ENCODE peak calls at places on chromosomes 2 and 18, in four cellular contexts. One of them, this sample, is unnamed.

GRCh38 chr2:186059096-186059495 is 320.5 kb downstream of the FSIP2 start:
- DNase-seq in cardiac muscle cell: peak
- DNase-seq in left ventricle myocardium inferior: no peak
- DNase-seq in T-helper 9 cell: no peak
- DNase-seq in this sample: no peak

GRCh38 chr2:61670591-61671503 is 132.7 kb upstream of the XPO1 start:
- DNase-seq in cardiac muscle cell: peak
- DNase-seq in left ventricle myocardium inferior: peak
- DNase-seq in T-helper 9 cell: no peak
- DNase-seq in this sample: peak

GRCh38 chr2:127355407-127356008 is 32.3 kb downstream of the MAP3K2 start:
- DNase-seq in cardiac muscle cell: no peak
- DNase-seq in left ventricle myocardium inferior: no peak
- DNase-seq in T-helper 9 cell: no peak
- DNase-seq in this sample: no peak

GRCh38 chr18:3722662-3723433 is 272.9 kb downstream of the TGIF1 start:
- DNase-seq in cardiac muscle cell: no peak
- DNase-seq in left ventricle myocardium inferior: no peak
- DNase-seq in T-helper 9 cell: no peak
- DNase-seq in this sample: no peak

GRCh38 chr2:938181-939005 is 12.3 kb upstream of the SNTG2 start:
- DNase-seq in cardiac muscle cell: peak
- DNase-seq in left ventricle myocardium inferior: no peak
- DNase-seq in T-helper 9 cell: no peak
- DNase-seq in this sample: no peak

GRCh38 chr2:175205523-175205922 is 24.0 kb upstream of the ATP5MC3 start:
- DNase-seq in cardiac muscle cell: peak
- DNase-seq in left ventricle myocardium inferior: no peak
- DNase-seq in T-helper 9 cell: no peak
- DNase-seq in this sample: no peak

GRCh38 chr2:71463342-71463654 is 9.9 kb downstream of the DYSF start:
- DNase-seq in cardiac muscle cell: no peak
- DNase-seq in left ventricle myocardium inferior: no peak
- DNase-seq in T-helper 9 cell: no peak
- DNase-seq in this sample: no peak

GRCh38 chr2:100285691-100286090 is 36.6 kb downstream of the LONRF2 start:
- DNase-seq in cardiac muscle cell: peak
- DNase-seq in left ventricle myocardium inferior: no peak
- DNase-seq in T-helper 9 cell: no peak
- DNase-seq in this sample: no peak

GRCh38 chr2:44778671-44779476 is 162.6 kb upstream of the SIX3 start:
- DNase-seq in cardiac muscle cell: no peak
- DNase-seq in left ventricle myocardium inferior: no peak
- DNase-seq in T-helper 9 cell: no peak
- DNase-seq in this sample: no peak

GRCh38 chr18:10381516-10381915 is 72.9 kb upstream of the APCDD1 start:
- DNase-seq in cardiac muscle cell: no peak
- DNase-seq in left ventricle myocardium inferior: no peak
- DNase-seq in T-helper 9 cell: no peak
- DNase-seq in this sample: no peak

GRCh38 chr18:72468011-72468710 is 76.0 kb downstream of the CBLN2 start:
- DNase-seq in cardiac muscle cell: no peak
- DNase-seq in left ventricle myocardium inferior: no peak
- DNase-seq in T-helper 9 cell: no peak
- DNase-seq in this sample: no peak

GRCh38 chr2:158194229-158194628 is 92.6 kb downstream of the UPP2 start:
- DNase-seq in cardiac muscle cell: no peak
- DNase-seq in left ventricle myocardium inferior: no peak
- DNase-seq in T-helper 9 cell: no peak
- DNase-seq in this sample: no peak

GRCh38 chr2:68974251-68974650 is at the start of gene GKN1:
- DNase-seq in cardiac muscle cell: no peak
- DNase-seq in left ventricle myocardium inferior: no peak
- DNase-seq in T-helper 9 cell: no peak
- DNase-seq in this sample: no peak

GRCh38 chr2:6372317-6372903 is 493.3 kb downstream of the CMPK2 start:
- DNase-seq in cardiac muscle cell: no peak
- DNase-seq in left ventricle myocardium inferior: no peak
- DNase-seq in T-helper 9 cell: no peak
- DNase-seq in this sample: no peak

GRCh38 chr2:157743051-157743450 is 114.4 kb upstream of the ACVR1C start:
- DNase-seq in cardiac muscle cell: no peak
- DNase-seq in left ventricle myocardium inferior: no peak
- DNase-seq in T-helper 9 cell: no peak
- DNase-seq in this sample: no peak

GRCh38 chr18:526681-527080 is 26.2 kb upstream of the COLEC12 start:
- DNase-seq in cardiac muscle cell: peak
- DNase-seq in left ventricle myocardium inferior: no peak
- DNase-seq in T-helper 9 cell: no peak
- DNase-seq in this sample: no peak

GRCh38 chr2:120520929-120521912 is 175.3 kb downstream of the INHBB start:
- DNase-seq in cardiac muscle cell: peak
- DNase-seq in left ventricle myocardium inferior: no peak
- DNase-seq in T-helper 9 cell: no peak
- DNase-seq in this sample: no peak

GRCh38 chr2:192190474-192190873 is 4.3 kb downstream of the TMEFF2 start:
- DNase-seq in cardiac muscle cell: peak
- DNase-seq in left ventricle myocardium inferior: no peak
- DNase-seq in T-helper 9 cell: no peak
- DNase-seq in this sample: no peak

GRCh38 chr2:28949617-28950305 is 31.3 kb upstream of the TOGARAM2 start:
- DNase-seq in cardiac muscle cell: no peak
- DNase-seq in left ventricle myocardium inferior: no peak
- DNase-seq in T-helper 9 cell: no peak
- DNase-seq in this sample: no peak

GRCh38 chr2:201630577-201630976 is 12.7 kb downstream of the TMEM237 start:
- DNase-seq in cardiac muscle cell: no peak
- DNase-seq in left ventricle myocardium inferior: no peak
- DNase-seq in T-helper 9 cell: no peak
- DNase-seq in this sample: no peak

GRCh38 chr2:17821535-17822451 is 5.5 kb downstream of the MSGN1 start:
- DNase-seq in cardiac muscle cell: peak
- DNase-seq in left ventricle myocardium inferior: no peak
- DNase-seq in T-helper 9 cell: no peak
- DNase-seq in this sample: no peak

GRCh38 chr18:48668466-48669179 is 129.8 kb downstream of the CTIF start:
- DNase-seq in cardiac muscle cell: no peak
- DNase-seq in left ventricle myocardium inferior: no peak
- DNase-seq in T-helper 9 cell: no peak
- DNase-seq in this sample: no peak

GRCh38 chr2:28166956-28167355 is 225.7 kb upstream of the FOSL2 start:
- DNase-seq in cardiac muscle cell: peak
- DNase-seq in left ventricle myocardium inferior: no peak
- DNase-seq in T-helper 9 cell: no peak
- DNase-seq in this sample: no peak

GRCh38 chr18:47968006-47968676 is 37.7 kb upstream of the SMAD2 start:
- DNase-seq in cardiac muscle cell: peak
- DNase-seq in left ventricle myocardium inferior: no peak
- DNase-seq in T-helper 9 cell: no peak
- DNase-seq in this sample: no peak

GRCh38 chr18:50306944-50307343 is 19.5 kb upstream of the CXXC1 start:
- DNase-seq in cardiac muscle cell: peak
- DNase-seq in left ventricle myocardium inferior: no peak
- DNase-seq in T-helper 9 cell: no peak
- DNase-seq in this sample: no peak

GRCh38 chr2:55158111-55158814 is 73.8 kb downstream of the CLHC1 start:
- DNase-seq in cardiac muscle cell: no peak
- DNase-seq in left ventricle myocardium inferior: no peak
- DNase-seq in T-helper 9 cell: no peak
- DNase-seq in this sample: no peak

GRCh38 chr2:216017365-216017764 is 4.0 kb upstream of the MREG start:
- DNase-seq in cardiac muscle cell: no peak
- DNase-seq in left ventricle myocardium inferior: no peak
- DNase-seq in T-helper 9 cell: no peak
- DNase-seq in this sample: no peak

GRCh38 chr2:16239296-16239850 is 299.0 kb downstream of the MYCN start:
- DNase-seq in cardiac muscle cell: no peak
- DNase-seq in left ventricle myocardium inferior: no peak
- DNase-seq in T-helper 9 cell: no peak
- DNase-seq in this sample: no peak

GRCh38 chr2:54558188-54558975 is 102.3 kb downstream of the SPTBN1 start:
- DNase-seq in cardiac muscle cell: peak
- DNase-seq in left ventricle myocardium inferior: peak
- DNase-seq in T-helper 9 cell: peak
- DNase-seq in this sample: peak

GRCh38 chr18:22169889-22170420 is 566 bp downstream of the GATA6 start:
- DNase-seq in cardiac muscle cell: peak
- DNase-seq in left ventricle myocardium inferior: peak
- DNase-seq in T-helper 9 cell: no peak
- DNase-seq in this sample: peak

GRCh38 chr2:135984199-135985017 is 1.0 kb downstream of the DARS1 start:
- DNase-seq in cardiac muscle cell: no peak
- DNase-seq in left ventricle myocardium inferior: no peak
- DNase-seq in T-helper 9 cell: no peak
- DNase-seq in this sample: no peak

GRCh38 chr18:28735731-28736130 is 558.8 kb upstream of the CDH2 start:
- DNase-seq in cardiac muscle cell: peak
- DNase-seq in left ventricle myocardium inferior: no peak
- DNase-seq in T-helper 9 cell: no peak
- DNase-seq in this sample: no peak

GRCh38 chr2:46082531-46083485 is 214.4 kb upstream of the EPAS1 start:
- DNase-seq in cardiac muscle cell: peak
- DNase-seq in left ventricle myocardium inferior: peak
- DNase-seq in T-helper 9 cell: no peak
- DNase-seq in this sample: peak

GRCh38 chr2:207088839-207089238 is 76.9 kb downstream of the KLF7 start:
- DNase-seq in cardiac muscle cell: no peak
- DNase-seq in left ventricle myocardium inferior: no peak
- DNase-seq in T-helper 9 cell: no peak
- DNase-seq in this sample: no peak

GRCh38 chr2:198325359-198325758 is 521.0 kb downstream of the PLCL1 start:
- DNase-seq in cardiac muscle cell: no peak
- DNase-seq in left ventricle myocardium inferior: no peak
- DNase-seq in T-helper 9 cell: no peak
- DNase-seq in this sample: no peak